ENCODE peak calls at places on chromosome 4, in four cellular contexts. A, B, D and H are unnamed samples.

GRCh38 chr4:83356899-83357661 is 22.4 kb upstream of the HPSE start:
- DNase-seq in A (peak), D (no peak), B (no peak), H (no peak)

GRCh38 chr4:93317571-93317970 is 511.0 kb upstream of the ATOH1 start:
- DNase-seq in A (no peak), B (no peak), D (no peak), H (no peak)

GRCh38 chr4:173176010-173176409 is 7.4 kb downstream of the GALNT7 start:
- DNase-seq in D (no peak), A (no peak), B (no peak), H (no peak)

GRCh38 chr4:108166441-108167315 is 2.1 kb downstream of the LEF1 start:
- DNase-seq in B (no peak), D (no peak), A (no peak), H (peak)

GRCh38 chr4:42501624-42502401 is 104.5 kb downstream of the SHISA3 start:
- DNase-seq in D (no peak), B (no peak), A (no peak), H (no peak)

GRCh38 chr4:184097240-184097619 is 120.4 kb downstream of the ENPP6 start:
- DNase-seq in B (no peak), A (peak), D (peak), H (peak)

GRCh38 chr4:54746228-54746627 is 88.5 kb downstream of the KIT start:
- DNase-seq in A (no peak), B (no peak), D (no peak), H (no peak)

GRCh38 chr4:171639540-171639939 is 173.7 kb upstream of the GALNTL6 start:
- DNase-seq in B (no peak), D (no peak), A (no peak), H (no peak)

GRCh38 chr4:145773581-145774234 is 93.8 kb downstream of the C4orf51 start:
- DNase-seq in A (no peak), B (no peak), D (no peak), H (no peak)

GRCh38 chr4:4203688-4204400 is 22.9 kb downstream of the OTOP1 start:
- DNase-seq in A (no peak), B (no peak), D (no peak), H (no peak)

GRCh38 chr4:77344784-77345183 is 187.8 kb downstream of the CCNG2 start:
- DNase-seq in D (no peak), A (no peak), B (no peak), H (no peak)

GRCh38 chr4:7189475-7190277 is 2.7 kb upstream of the SORCS2 start:
- DNase-seq in D (peak), B (no peak), A (no peak), H (no peak)

DNA sequence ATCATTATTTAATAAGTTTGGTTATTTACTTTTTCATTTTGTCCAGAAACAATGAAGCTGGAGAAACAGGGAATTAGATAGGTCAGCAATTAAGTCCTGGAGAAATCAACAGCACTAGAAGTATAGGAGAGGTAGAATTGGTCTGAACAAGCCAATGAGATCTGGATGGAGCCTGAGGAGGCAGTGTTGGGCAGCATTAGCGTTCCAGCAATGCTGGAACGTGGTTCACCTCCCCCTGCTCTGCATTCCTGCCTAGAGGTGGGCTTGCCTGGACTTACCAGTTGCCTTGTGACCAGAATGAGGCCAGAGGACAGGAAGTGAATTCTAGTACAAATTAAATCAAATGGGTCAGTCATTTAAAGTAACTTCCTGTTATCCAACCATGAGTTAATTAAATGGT is 4.6 kb downstream of the RASSF6 start:
- DNase-seq in D (no peak), B (no peak), A (no peak), H (no peak)
- TF ChIP-seq CTCF in D (no peak), B (no peak), A (no peak), H (no peak)

GRCh38 chr4:153634737-153635353 is 49.2 kb upstream of the TLR2 start:
- DNase-seq in D (no peak), B (peak), A (peak), H (no peak)
- TF ChIP-seq CTCF in D (peak), B (peak), A (peak), H (peak)

DNA sequence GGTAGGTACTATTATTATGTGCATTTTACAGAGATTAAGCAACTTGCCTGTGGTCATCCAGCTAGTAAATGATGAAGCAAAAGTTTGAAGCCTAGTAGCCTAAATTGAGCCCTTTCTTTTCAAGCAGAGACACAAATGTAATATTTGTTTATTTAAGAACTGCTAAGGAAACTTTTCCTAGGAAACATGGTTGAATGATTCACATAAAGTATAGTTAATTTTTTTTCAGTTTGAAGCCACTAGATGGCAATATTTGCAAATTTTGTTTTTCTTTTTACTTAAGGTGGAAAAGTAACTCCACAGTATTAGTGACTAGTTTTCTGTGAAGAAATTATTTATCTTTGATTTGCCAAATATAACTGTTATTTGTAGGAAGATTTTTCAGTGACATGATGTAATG is 52.8 kb upstream of the ANKRD17 start:
- DNase-seq in D (no peak), B (no peak), A (peak), H (no peak)
- TF ChIP-seq CTCF in D (peak), B (peak), A (peak), H (peak)

DNA sequence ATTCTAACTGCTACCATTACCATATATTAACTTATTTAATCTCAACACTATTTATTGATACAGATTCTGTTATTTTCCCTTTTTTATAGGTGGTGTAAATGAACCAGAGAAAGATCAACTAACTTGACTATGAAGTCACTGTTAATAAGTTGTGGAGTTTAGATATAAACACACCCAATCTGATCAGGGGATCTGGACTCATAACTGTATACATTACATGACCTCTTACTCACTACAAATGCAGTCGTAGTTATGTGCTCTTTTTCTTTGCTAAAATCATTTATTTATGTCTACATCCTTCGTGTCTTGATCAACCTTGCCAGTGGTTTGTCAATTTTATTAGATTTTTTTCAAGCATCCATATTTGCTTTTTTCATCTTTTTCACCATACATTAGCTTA is 614.8 kb upstream of the FAM241A start:
- DNase-seq in B (no peak), D (no peak), A (no peak), H (no peak)
- TF ChIP-seq CTCF in B (no peak), D (no peak), A (no peak), H (no peak)

DNA sequence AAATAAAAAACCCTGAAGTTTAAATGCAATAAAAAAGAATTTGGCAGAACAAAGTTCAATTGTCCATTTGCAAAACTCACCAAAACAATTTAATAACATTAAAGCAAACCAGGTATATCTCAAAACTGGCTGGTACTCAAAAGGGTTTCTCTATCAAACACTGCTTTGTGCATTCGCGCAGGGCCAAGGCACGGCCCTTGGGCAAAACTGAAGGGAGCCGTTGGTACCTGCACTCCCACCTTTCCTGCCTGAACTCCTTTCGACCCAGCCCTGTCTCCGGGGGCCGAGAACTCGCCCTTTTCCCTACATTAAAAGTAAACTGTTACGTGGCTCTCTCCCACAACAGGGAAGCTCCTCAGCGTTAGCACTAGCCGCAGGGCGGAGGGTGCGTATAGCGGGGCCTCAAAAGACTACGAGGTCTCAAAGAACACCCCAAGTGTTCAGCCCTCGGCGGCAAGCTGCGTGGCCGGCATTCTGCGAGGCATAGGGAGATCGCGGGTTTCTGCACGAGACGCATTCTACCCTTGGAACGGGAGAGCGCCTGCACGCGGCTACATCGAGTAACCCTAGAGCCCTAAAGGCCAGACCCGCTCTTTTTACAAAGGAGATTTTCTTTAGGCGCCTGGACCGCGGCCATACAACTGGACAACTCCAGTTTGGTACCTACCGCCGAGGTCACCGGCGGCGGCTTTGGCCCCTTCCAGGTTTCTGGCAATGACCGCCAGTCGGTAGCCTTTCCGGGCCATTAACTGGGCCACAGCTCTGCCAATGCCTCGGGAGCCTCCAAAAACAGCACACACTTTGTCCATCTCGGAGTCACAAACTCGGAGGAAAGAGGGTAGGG is 552 bp downstream of the CBR4 start:
- DNase-seq in A (peak), B (no peak), D (peak), H (peak)
- TF ChIP-seq CTCF in A (peak), B (peak), D (no peak), H (peak)

GRCh38 chr4:104334410-104334809 is 160.3 kb downstream of the CXXC4 start:
- DNase-seq in A (no peak), B (no peak), D (no peak), H (no peak)
- TF ChIP-seq CTCF in A (no peak), B (no peak), D (no peak), H (no peak)

DNA sequence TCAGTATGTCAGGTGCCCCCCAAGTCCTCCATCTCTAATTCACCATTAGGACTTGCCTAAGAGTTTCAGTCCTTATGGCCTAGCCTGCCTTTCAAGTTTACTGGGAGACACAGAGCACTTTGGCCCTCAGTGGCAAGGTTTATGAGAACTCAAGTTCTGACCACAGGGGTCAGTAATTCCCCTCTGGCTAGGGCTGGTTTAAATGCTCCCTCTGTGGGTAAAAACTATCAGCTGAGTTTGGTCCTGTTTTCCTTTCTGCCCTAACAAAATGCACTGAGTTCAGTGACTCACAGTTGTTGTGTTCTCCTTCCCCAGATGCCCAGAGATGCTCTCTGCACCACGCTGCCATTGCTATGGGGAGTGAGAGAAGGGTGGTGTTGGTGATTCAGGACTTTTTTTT is 163.2 kb downstream of the RELL1 start:
- DNase-seq in A (no peak), D (no peak), B (no peak), H (no peak)
- TF ChIP-seq CTCF in A (no peak), D (no peak), B (no peak), H (no peak)